ENCODE peak calls at places on chromosomes 3 and 15, in six cellular contexts. One of them, this sample, is unnamed.

GRCh38 chr3:170356596-170357175 is 829 bp upstream of the SKIL start:
- DNase-seq in fibroblast of the aortic adventitia: peak; percentile 80
- DNase-seq in T-helper 9 cell: peak; percentile 45
- DNase-seq in HCEC 1CT: peak; percentile 84
- DNase-seq in NCI-H2029: peak; percentile 56
- DNase-seq in glutamatergic neuron: no peak
- DNase-seq in this sample: peak; percentile 98

GRCh38 chr15:34049096-34049495 is 10.1 kb upstream of the AVEN start:
- DNase-seq in fibroblast of the aortic adventitia: peak; percentile 92
- DNase-seq in T-helper 9 cell: no peak
- DNase-seq in HCEC 1CT: peak; percentile 76
- DNase-seq in NCI-H2029: no peak
- DNase-seq in glutamatergic neuron: no peak
- DNase-seq in this sample: peak; percentile 74

GRCh38 chr15:67834593-67835348 is 5.1 kb downstream of the RNU6-1 start:
- DNase-seq in fibroblast of the aortic adventitia: no peak
- DNase-seq in T-helper 9 cell: no peak
- DNase-seq in HCEC 1CT: no peak
- DNase-seq in NCI-H2029: no peak
- DNase-seq in glutamatergic neuron: peak; percentile 48
- DNase-seq in this sample: peak; percentile 23

GRCh38 chr3:144364797-144365196 is 393.2 kb downstream of the DIPK2A start:
- DNase-seq in fibroblast of the aortic adventitia: no peak
- DNase-seq in T-helper 9 cell: no peak
- DNase-seq in HCEC 1CT: no peak
- DNase-seq in NCI-H2029: no peak
- DNase-seq in glutamatergic neuron: no peak
- DNase-seq in this sample: peak; percentile 22

GRCh38 chr15:88913017-88913849 is at the start of gene MFGE8:
- DNase-seq in fibroblast of the aortic adventitia: peak; percentile 48
- DNase-seq in T-helper 9 cell: peak; percentile 60
- DNase-seq in HCEC 1CT: peak; percentile 72
- DNase-seq in NCI-H2029: no peak
- DNase-seq in glutamatergic neuron: peak; percentile 77
- DNase-seq in this sample: peak; percentile 92

GRCh38 chr3:87207500-87207899 is 19.6 kb upstream of the CHMP2B start:
- DNase-seq in fibroblast of the aortic adventitia: no peak
- DNase-seq in T-helper 9 cell: no peak
- DNase-seq in HCEC 1CT: peak; percentile 77
- DNase-seq in NCI-H2029: no peak
- DNase-seq in glutamatergic neuron: no peak
- DNase-seq in this sample: no peak

GRCh38 chr15:31396881-31397560 is 70.4 kb downstream of the KLF13 start:
- DNase-seq in fibroblast of the aortic adventitia: peak; percentile 83
- DNase-seq in T-helper 9 cell: no peak
- DNase-seq in HCEC 1CT: peak; percentile 70
- DNase-seq in NCI-H2029: peak; percentile 59
- DNase-seq in glutamatergic neuron: peak; percentile 92
- DNase-seq in this sample: peak; percentile 52

GRCh38 chr15:59222106-59222505 is 15.5 kb downstream of the LDHAL6B start:
- DNase-seq in fibroblast of the aortic adventitia: peak; percentile 75
- DNase-seq in T-helper 9 cell: no peak
- DNase-seq in HCEC 1CT: peak; percentile 98
- DNase-seq in NCI-H2029: no peak
- DNase-seq in glutamatergic neuron: no peak
- DNase-seq in this sample: peak; percentile 76

GRCh38 chr15:69869881-69870465 is 227.7 kb downstream of the TLE3 start:
- DNase-seq in fibroblast of the aortic adventitia: peak; percentile 69
- DNase-seq in T-helper 9 cell: no peak
- DNase-seq in HCEC 1CT: no peak
- DNase-seq in NCI-H2029: peak; percentile 31
- DNase-seq in glutamatergic neuron: no peak
- DNase-seq in this sample: no peak

GRCh38 chr15:80773122-80773551 is 6.0 kb upstream of the CEMIP start:
- DNase-seq in fibroblast of the aortic adventitia: peak; percentile 2
- DNase-seq in T-helper 9 cell: no peak
- DNase-seq in HCEC 1CT: no peak
- DNase-seq in NCI-H2029: no peak
- DNase-seq in glutamatergic neuron: no peak
- DNase-seq in this sample: peak; percentile 65

GRCh38 chr15:51803961-51804360 is 25.5 kb upstream of the TMOD3 start:
- DNase-seq in fibroblast of the aortic adventitia: peak; percentile 27
- DNase-seq in T-helper 9 cell: no peak
- DNase-seq in HCEC 1CT: peak; percentile 9
- DNase-seq in NCI-H2029: no peak
- DNase-seq in glutamatergic neuron: no peak
- DNase-seq in this sample: no peak

This sample was measured in astrocyte of the hippocampus.